ENCODE peak calls at places on chromosome 14, in five cellular contexts. N is astrocyte; T is osteocyte; J is H1; O is stimulated activated CD4-positive, alpha-beta T cell treated with anti-CD3 and anti-CD28 coated beads, TNF-alpha, amount 100 ng/mL, for 24 hours. G is an unnamed sample.

GRCh38 chr14:77641534-77642341 is 25.3 kb upstream of the SPTLC2 start:
- DNase-seq in N (peak), T (no peak), J (no peak), O (peak), G (peak)

GRCh38 chr14:95265106-95266094 is 54.3 kb downstream of the CLMN start:
- DNase-seq in N (peak), T (no peak), J (no peak), O (peak), G (no peak)

GRCh38 chr14:77278461-77279230 is 7.6 kb upstream of the NGB start:
- DNase-seq in N (no peak), T (no peak), J (no peak), O (no peak), G (no peak)

GRCh38 chr14:104753528-104754212 is 723 bp downstream of the SIVA1 start:
- DNase-seq in N (no peak), T (no peak), J (no peak), O (no peak), G (no peak)

GRCh38 chr14:90522585-90523191 is 125.9 kb downstream of the CALM1 start:
- DNase-seq in N (peak), T (no peak), J (no peak), O (no peak), G (peak)

GRCh38 chr14:102316048-102316745 is 3.3 kb upstream of the ZNF839 start:
- DNase-seq in N (peak), T (no peak), J (no peak), O (no peak), G (no peak)

GRCh38 chr14:97408937-97409860 is 612.0 kb downstream of the VRK1 start:
- DNase-seq in N (no peak), T (no peak), J (no peak), O (no peak), G (no peak)

GRCh38 chr14:64465856-64466554 is 706 bp downstream of the AKAP5 start:
- DNase-seq in N (peak), T (no peak), J (no peak), O (no peak), G (no peak)

GRCh38 chr14:75453817-75454434 is 26.1 kb downstream of the JDP2 start:
- DNase-seq in N (no peak), T (no peak), J (no peak), O (no peak), G (no peak)

GRCh38 chr14:21965042-21965441 is 291.4 kb upstream of the OR4E1 start:
- DNase-seq in N (no peak), T (no peak), J (no peak), O (no peak), G (no peak)

GRCh38 chr14:22980672-22981089 is 1.7 kb downstream of the AJUBA start:
- DNase-seq in N (no peak), T (peak), J (peak), O (no peak), G (no peak)

GRCh38 chr14:23094666-23095195 is at the start of gene ACIN1:
- DNase-seq in N (peak), T (no peak), J (peak), O (peak), G (peak)

GRCh38 chr14:102000902-102001301 is 36.5 kb downstream of the DYNC1H1 start:
- DNase-seq in N (no peak), T (no peak), J (no peak), O (no peak), G (no peak)

GRCh38 chr14:65107200-65107599 is 4.9 kb upstream of the MAX start:
- DNase-seq in N (no peak), T (no peak), J (no peak), O (no peak), G (no peak)

GRCh38 chr14:91879196-91879595 is 11.9 kb upstream of the TC2N start:
- DNase-seq in N (no peak), T (no peak), J (no peak), O (no peak), G (no peak)

GRCh38 chr14:89427426-89428162 is 10.6 kb upstream of the FOXN3 start:
- DNase-seq in N (no peak), T (no peak), J (no peak), O (no peak), G (peak)

GRCh38 chr14:79578470-79578869 is 632.8 kb downstream of the DIO2 start:
- DNase-seq in N (peak), T (no peak), J (no peak), O (no peak), G (no peak)

GRCh38 chr14:51008416-51008815 is 64.1 kb upstream of the PYGL start:
- DNase-seq in N (no peak), T (no peak), J (no peak), O (no peak), G (no peak)

GRCh38 chr14:101123639-101124525 is 220.4 kb upstream of the RTL1 start:
- DNase-seq in N (peak), T (peak), J (peak), O (no peak), G (no peak)

GRCh38 chr14:74504874-74505617 is 11.5 kb downstream of the ISCA2 start:
- DNase-seq in N (no peak), T (peak), J (no peak), O (no peak), G (no peak)

GRCh38 chr14:24092960-24093900 is 881 bp upstream of the PCK2 start:
- DNase-seq in N (no peak), T (no peak), J (no peak), O (no peak), G (no peak)

GRCh38 chr14:44372807-44373497 is 134.1 kb downstream of the FSCB start:
- DNase-seq in N (no peak), T (no peak), J (no peak), O (no peak), G (no peak)

GRCh38 chr14:54470701-54471100 is 18.1 kb downstream of the GMFB start:
- DNase-seq in N (no peak), T (no peak), J (no peak), O (no peak), G (no peak)

GRCh38 chr14:69592923-69593677 is 18.3 kb upstream of the SUSD6 start:
- DNase-seq in N (peak), T (no peak), J (no peak), O (no peak), G (no peak)

GRCh38 chr14:64364907-64365306 is 23.2 kb upstream of the MTHFD1 start:
- DNase-seq in N (peak), T (peak), J (no peak), O (no peak), G (no peak)

GRCh38 chr14:50062438-50063039 is 53.8 kb downstream of the VCPKMT start:
- DNase-seq in N (peak), T (no peak), J (no peak), O (peak), G (no peak)

GRCh38 chr14:39467889-39468524 is 35.8 kb upstream of the FBXO33 start:
- DNase-seq in N (peak), T (no peak), J (peak), O (no peak), G (no peak)

GRCh38 chr14:58690801-58691516 is 53.2 kb downstream of the DACT1 start:
- DNase-seq in N (no peak), T (no peak), J (peak), O (no peak), G (no peak)

GRCh38 chr14:37587438-37587837 is 7.6 kb downstream of the FOXA1 start:
- DNase-seq in N (no peak), T (no peak), J (no peak), O (no peak), G (no peak)

G was measured in globus pallidus.